ENCODE peak calls at places on chromosomes 12 and 14, in eight cellular contexts. One of them, this sample, is unnamed.

GRCh38 chr14:83300454-83301064 is 1766.9 kb upstream of the SEL1L start:
- DNase-seq in astrocyte: peak
- DNase-seq in esophagus muscularis mucosa: no peak
- DNase-seq in SK-N-SH: peak
- DNase-seq in HL-60: no peak
- DNase-seq in tibial artery: no peak
- DNase-seq in cardiac muscle cell: peak
- DNase-seq in lower lobe of right lung: no peak
- DNase-seq in this sample: no peak

GRCh38 chr12:11730299-11731041 is 81.0 kb downstream of the ETV6 start:
- DNase-seq in astrocyte: no peak
- DNase-seq in esophagus muscularis mucosa: no peak
- DNase-seq in SK-N-SH: no peak
- DNase-seq in HL-60: peak
- DNase-seq in tibial artery: no peak
- DNase-seq in cardiac muscle cell: no peak
- DNase-seq in lower lobe of right lung: peak
- DNase-seq in this sample: no peak

GRCh38 chr14:55005071-55005470 is 21.8 kb downstream of the WDHD1 start:
- DNase-seq in astrocyte: peak
- DNase-seq in esophagus muscularis mucosa: no peak
- DNase-seq in SK-N-SH: no peak
- DNase-seq in HL-60: no peak
- DNase-seq in tibial artery: no peak
- DNase-seq in cardiac muscle cell: no peak
- DNase-seq in lower lobe of right lung: no peak
- DNase-seq in this sample: no peak

GRCh38 chr14:64209428-64210165 is 84.6 kb downstream of the ESR2 start:
- DNase-seq in astrocyte: no peak
- DNase-seq in esophagus muscularis mucosa: no peak
- DNase-seq in SK-N-SH: no peak
- DNase-seq in HL-60: no peak
- DNase-seq in tibial artery: no peak
- DNase-seq in cardiac muscle cell: no peak
- DNase-seq in lower lobe of right lung: peak
- DNase-seq in this sample: no peak

GRCh38 chr12:80107221-80107620 is 7.9 kb downstream of the OTOGL start:
- DNase-seq in astrocyte: peak
- DNase-seq in esophagus muscularis mucosa: no peak
- DNase-seq in SK-N-SH: no peak
- DNase-seq in HL-60: no peak
- DNase-seq in tibial artery: no peak
- DNase-seq in cardiac muscle cell: no peak
- DNase-seq in lower lobe of right lung: no peak
- DNase-seq in this sample: no peak

GRCh38 chr12:105492591-105492990 is 162.1 kb downstream of the C12orf75 start:
- DNase-seq in astrocyte: peak
- DNase-seq in esophagus muscularis mucosa: no peak
- DNase-seq in SK-N-SH: no peak
- DNase-seq in HL-60: no peak
- DNase-seq in tibial artery: no peak
- DNase-seq in cardiac muscle cell: no peak
- DNase-seq in lower lobe of right lung: no peak
- DNase-seq in this sample: no peak

GRCh38 chr12:106715582-106715981 is 58.9 kb upstream of the RIC8B start:
- DNase-seq in astrocyte: no peak
- DNase-seq in esophagus muscularis mucosa: no peak
- DNase-seq in SK-N-SH: no peak
- DNase-seq in HL-60: no peak
- DNase-seq in tibial artery: no peak
- DNase-seq in cardiac muscle cell: no peak
- DNase-seq in lower lobe of right lung: no peak
- DNase-seq in this sample: no peak

GRCh38 chr12:87511371-87511770 is 517.8 kb downstream of the C12orf50 start:
- DNase-seq in astrocyte: peak
- DNase-seq in esophagus muscularis mucosa: no peak
- DNase-seq in SK-N-SH: no peak
- DNase-seq in HL-60: no peak
- DNase-seq in tibial artery: no peak
- DNase-seq in cardiac muscle cell: no peak
- DNase-seq in lower lobe of right lung: no peak
- DNase-seq in this sample: no peak

GRCh38 chr12:126952106-126953007 is 1314.6 kb upstream of the TMEM132C start:
- DNase-seq in astrocyte: peak
- DNase-seq in esophagus muscularis mucosa: peak
- DNase-seq in SK-N-SH: no peak
- DNase-seq in HL-60: no peak
- DNase-seq in tibial artery: no peak
- DNase-seq in cardiac muscle cell: peak
- DNase-seq in lower lobe of right lung: no peak
- DNase-seq in this sample: no peak

GRCh38 chr12:89453579-89453978 is 71.0 kb downstream of the GALNT4 start:
- DNase-seq in astrocyte: peak
- DNase-seq in esophagus muscularis mucosa: no peak
- DNase-seq in SK-N-SH: no peak
- DNase-seq in HL-60: no peak
- DNase-seq in tibial artery: no peak
- DNase-seq in cardiac muscle cell: no peak
- DNase-seq in lower lobe of right lung: no peak
- DNase-seq in this sample: no peak

GRCh38 chr12:120914794-120915193 is 10.6 kb upstream of the SPPL3 start:
- DNase-seq in astrocyte: no peak
- DNase-seq in esophagus muscularis mucosa: no peak
- DNase-seq in SK-N-SH: no peak
- DNase-seq in HL-60: no peak
- DNase-seq in tibial artery: no peak
- DNase-seq in cardiac muscle cell: no peak
- DNase-seq in lower lobe of right lung: no peak
- DNase-seq in this sample: no peak

GRCh38 chr12:6546016-6546415 is 9.8 kb downstream of the IFFO1 start:
- DNase-seq in astrocyte: no peak
- DNase-seq in esophagus muscularis mucosa: no peak
- DNase-seq in SK-N-SH: no peak
- DNase-seq in HL-60: no peak
- DNase-seq in tibial artery: no peak
- DNase-seq in cardiac muscle cell: no peak
- DNase-seq in lower lobe of right lung: no peak
- DNase-seq in this sample: no peak

GRCh38 chr14:23663127-23663526 is 27.0 kb downstream of the DHRS2 start:
- DNase-seq in astrocyte: no peak
- DNase-seq in esophagus muscularis mucosa: no peak
- DNase-seq in SK-N-SH: no peak
- DNase-seq in HL-60: no peak
- DNase-seq in tibial artery: no peak
- DNase-seq in cardiac muscle cell: no peak
- DNase-seq in lower lobe of right lung: no peak
- DNase-seq in this sample: no peak

GRCh38 chr12:12546314-12546772 is 16.3 kb downstream of the DUSP16 start:
- DNase-seq in astrocyte: no peak
- DNase-seq in esophagus muscularis mucosa: no peak
- DNase-seq in SK-N-SH: no peak
- DNase-seq in HL-60: no peak
- DNase-seq in tibial artery: no peak
- DNase-seq in cardiac muscle cell: no peak
- DNase-seq in lower lobe of right lung: no peak
- DNase-seq in this sample: no peak

GRCh38 chr12:124620606-124621295 is 53.3 kb upstream of the NCOR2 start:
- DNase-seq in astrocyte: peak
- DNase-seq in esophagus muscularis mucosa: no peak
- DNase-seq in SK-N-SH: no peak
- DNase-seq in HL-60: no peak
- DNase-seq in tibial artery: no peak
- DNase-seq in cardiac muscle cell: no peak
- DNase-seq in lower lobe of right lung: no peak
- DNase-seq in this sample: no peak

GRCh38 chr12:18849080-18849479 is 111.2 kb downstream of the CAPZA3 start:
- DNase-seq in astrocyte: peak
- DNase-seq in esophagus muscularis mucosa: no peak
- DNase-seq in SK-N-SH: no peak
- DNase-seq in HL-60: no peak
- DNase-seq in tibial artery: no peak
- DNase-seq in cardiac muscle cell: no peak
- DNase-seq in lower lobe of right lung: no peak
- DNase-seq in this sample: no peak

GRCh38 chr14:99592933-99593753 is 10.9 kb downstream of the CCDC85C start:
- DNase-seq in astrocyte: no peak
- DNase-seq in esophagus muscularis mucosa: no peak
- DNase-seq in SK-N-SH: no peak
- DNase-seq in HL-60: no peak
- DNase-seq in tibial artery: no peak
- DNase-seq in cardiac muscle cell: no peak
- DNase-seq in lower lobe of right lung: no peak
- DNase-seq in this sample: peak

GRCh38 chr12:106331594-106331993 is 26.0 kb upstream of the POLR3B start:
- DNase-seq in astrocyte: no peak
- DNase-seq in esophagus muscularis mucosa: no peak
- DNase-seq in SK-N-SH: no peak
- DNase-seq in HL-60: no peak
- DNase-seq in tibial artery: no peak
- DNase-seq in cardiac muscle cell: no peak
- DNase-seq in lower lobe of right lung: no peak
- DNase-seq in this sample: no peak

GRCh38 chr12:108570743-108571603 is 8.6 kb downstream of the ISCU start:
- DNase-seq in astrocyte: no peak
- DNase-seq in esophagus muscularis mucosa: peak
- DNase-seq in SK-N-SH: no peak
- DNase-seq in HL-60: no peak
- DNase-seq in tibial artery: peak
- DNase-seq in cardiac muscle cell: peak
- DNase-seq in lower lobe of right lung: no peak
- DNase-seq in this sample: no peak

DNA sequence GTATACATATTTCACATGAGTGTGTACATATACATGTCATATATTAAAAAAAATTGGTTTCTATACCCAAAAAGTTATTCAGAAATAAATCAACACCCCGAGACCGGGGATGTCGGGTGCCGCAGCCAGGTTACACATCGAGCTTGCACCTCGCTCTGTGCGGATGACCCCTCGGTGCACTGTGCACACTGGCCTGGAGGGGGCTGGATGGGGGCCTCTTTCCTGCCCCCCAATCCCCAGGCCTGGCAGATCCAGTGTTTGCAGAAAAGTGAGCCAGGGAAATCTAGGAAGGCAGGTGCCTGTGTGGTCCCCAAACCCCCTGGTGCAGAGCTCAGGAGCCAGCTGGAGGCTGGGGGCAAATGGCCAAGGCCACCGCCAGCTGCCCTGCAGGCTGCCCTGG is 27.1 kb upstream of the GPR68 start:
- DNase-seq in astrocyte: no peak
- DNase-seq in esophagus muscularis mucosa: no peak
- DNase-seq in SK-N-SH: peak
- DNase-seq in HL-60: no peak
- DNase-seq in tibial artery: no peak
- DNase-seq in cardiac muscle cell: no peak
- DNase-seq in lower lobe of right lung: no peak
- DNase-seq in this sample: no peak
- TF ChIP-seq CTCF in astrocyte: no peak
- TF ChIP-seq CTCF in esophagus muscularis mucosa: no peak
- TF ChIP-seq CTCF in SK-N-SH: no peak
- TF ChIP-seq CTCF in HL-60: no peak
- TF ChIP-seq CTCF in tibial artery: no peak
- TF ChIP-seq CTCF in cardiac muscle cell: no peak
- TF ChIP-seq CTCF in lower lobe of right lung: no peak
- TF ChIP-seq CTCF in this sample: no peak

GRCh38 chr14:106843951-106844483 is 1317.6 kb downstream of the TMEM121 start:
- DNase-seq in astrocyte: no peak
- DNase-seq in esophagus muscularis mucosa: no peak
- DNase-seq in SK-N-SH: peak
- DNase-seq in HL-60: no peak
- DNase-seq in tibial artery: no peak
- DNase-seq in cardiac muscle cell: no peak
- DNase-seq in lower lobe of right lung: peak
- DNase-seq in this sample: peak
- H3K4me3 ChIP-seq in astrocyte: no peak
- H3K4me3 ChIP-seq in esophagus muscularis mucosa: peak
- H3K4me3 ChIP-seq in SK-N-SH: peak
- H3K4me3 ChIP-seq in HL-60: peak
- H3K4me3 ChIP-seq in tibial artery: peak
- H3K4me3 ChIP-seq in cardiac muscle cell: no peak
- H3K4me3 ChIP-seq in lower lobe of right lung: peak
- H3K4me3 ChIP-seq in this sample: peak

DNA sequence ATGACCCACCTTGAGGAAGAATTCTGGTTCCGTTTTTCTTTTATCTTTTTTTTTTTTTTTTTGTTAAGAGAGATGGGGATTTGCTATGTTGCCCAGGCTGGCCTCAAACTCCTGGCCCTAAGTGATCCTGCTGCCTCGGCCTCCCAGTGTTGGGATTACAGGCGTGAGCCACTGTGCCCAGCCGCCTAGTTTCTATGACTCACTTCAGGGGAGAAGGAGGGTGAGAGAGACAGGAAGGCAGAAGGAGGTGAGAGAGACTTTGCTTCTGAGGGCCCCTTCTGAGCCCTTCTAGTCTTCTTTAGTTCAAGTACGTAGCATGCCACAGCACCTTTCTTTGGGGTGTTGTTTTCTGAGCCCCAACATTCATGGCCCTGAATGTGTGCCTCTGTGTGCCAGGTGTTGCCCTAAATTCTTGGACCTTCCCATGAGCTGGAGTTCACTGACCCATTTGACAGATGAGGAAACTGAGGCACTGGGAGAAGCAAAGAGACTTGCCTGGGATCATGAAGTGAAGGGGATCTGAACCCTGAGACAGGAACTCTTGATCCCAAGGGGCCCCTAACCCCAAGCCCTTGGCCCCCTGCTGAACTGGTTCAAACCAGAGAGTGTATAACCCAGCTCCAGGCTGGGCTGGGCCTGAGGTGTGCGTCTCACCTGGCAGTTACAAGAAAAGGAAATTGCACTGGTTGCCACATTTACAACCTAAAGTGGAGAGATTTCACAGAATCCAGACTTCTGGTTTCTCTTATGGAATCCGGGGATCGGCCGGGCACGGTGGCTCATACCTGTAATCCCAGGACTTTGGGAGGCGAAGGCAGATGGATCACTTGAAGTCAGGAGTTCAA is 20.8 kb downstream of the SH2B3 start:
- DNase-seq in astrocyte: no peak
- DNase-seq in esophagus muscularis mucosa: no peak
- DNase-seq in SK-N-SH: no peak
- DNase-seq in HL-60: no peak
- DNase-seq in tibial artery: no peak
- DNase-seq in cardiac muscle cell: no peak
- DNase-seq in lower lobe of right lung: no peak
- DNase-seq in this sample: no peak
- H3K27ac ChIP-seq in astrocyte: no peak
- H3K27ac ChIP-seq in esophagus muscularis mucosa: no peak
- H3K27ac ChIP-seq in SK-N-SH: peak
- H3K27ac ChIP-seq in HL-60: no peak
- H3K27ac ChIP-seq in tibial artery: no peak
- H3K27ac ChIP-seq in cardiac muscle cell: no peak
- H3K27ac ChIP-seq in lower lobe of right lung: peak
- H3K27ac ChIP-seq in this sample: peak

DNA sequence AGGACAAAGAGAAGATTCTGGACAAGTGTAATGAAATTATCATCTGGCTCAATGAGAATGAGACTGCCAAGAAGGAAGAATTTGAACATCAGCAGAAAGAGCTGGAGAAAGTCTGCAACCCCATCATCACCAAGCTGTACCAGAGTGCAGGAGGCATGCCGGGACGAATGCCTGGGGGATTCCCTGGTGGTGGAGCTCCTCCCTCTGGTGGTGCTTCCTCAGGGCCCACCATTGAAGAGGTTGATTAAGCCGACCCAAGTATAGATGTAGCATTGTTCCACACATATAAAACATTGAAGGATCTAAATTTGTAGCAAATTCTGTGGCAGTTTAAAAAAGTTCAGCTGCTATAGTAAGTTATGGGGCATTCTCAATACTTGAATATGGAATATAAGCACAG is 174.3 kb upstream of the CCND2 start:
- DNase-seq in astrocyte: no peak
- DNase-seq in esophagus muscularis mucosa: no peak
- DNase-seq in SK-N-SH: no peak
- DNase-seq in HL-60: no peak
- DNase-seq in tibial artery: no peak
- DNase-seq in cardiac muscle cell: no peak
- DNase-seq in lower lobe of right lung: no peak
- DNase-seq in this sample: no peak
- TF ChIP-seq CTCF in astrocyte: no peak
- TF ChIP-seq CTCF in esophagus muscularis mucosa: no peak
- TF ChIP-seq CTCF in SK-N-SH: no peak
- TF ChIP-seq CTCF in HL-60: no peak
- TF ChIP-seq CTCF in tibial artery: no peak
- TF ChIP-seq CTCF in cardiac muscle cell: no peak
- TF ChIP-seq CTCF in lower lobe of right lung: no peak
- TF ChIP-seq CTCF in this sample: no peak